ENCODE peak calls at places on chromosomes 5 and 9, in five cellular contexts. One of them, this sample, is unnamed.

GRCh38 chr9:96006296-96006890 is 130.9 kb downstream of the ERCC6L2 start:
- DNase-seq in mucosa of descending colon: no peak
- DNase-seq in fibroblast of pulmonary artery: no peak
- DNase-seq in activated CD4-positive, alpha-beta T cell treated with anti-CD3 and anti-CD28 coated beads for 48 hours: no peak
- DNase-seq in caudate nucleus: no peak
- DNase-seq in this sample: peak; percentile 34

GRCh38 chr9:96686638-96687335 is 31.7 kb upstream of the PRXL2C start:
- DNase-seq in fibroblast of pulmonary artery: peak; percentile 76
- DNase-seq in activated CD4-positive, alpha-beta T cell treated with anti-CD3 and anti-CD28 coated beads for 48 hours: peak; percentile 79
- DNase-seq in mucosa of descending colon: peak; percentile 73
- DNase-seq in caudate nucleus: peak; percentile 68
- DNase-seq in this sample: no peak

GRCh38 chr5:173498286-173498685 is 118.2 kb downstream of the BOD1 start:
- DNase-seq in fibroblast of pulmonary artery: peak; percentile 35
- DNase-seq in mucosa of descending colon: no peak
- DNase-seq in activated CD4-positive, alpha-beta T cell treated with anti-CD3 and anti-CD28 coated beads for 48 hours: no peak
- DNase-seq in caudate nucleus: no peak
- DNase-seq in this sample: no peak

GRCh38 chr5:41256400-41256799 is 43.1 kb upstream of the C6 start:
- DNase-seq in mucosa of descending colon: no peak
- DNase-seq in fibroblast of pulmonary artery: peak; percentile 85
- DNase-seq in activated CD4-positive, alpha-beta T cell treated with anti-CD3 and anti-CD28 coated beads for 48 hours: no peak
- DNase-seq in caudate nucleus: no peak
- DNase-seq in this sample: peak; percentile 11

GRCh38 chr5:152560508-152561137 is 155.5 kb upstream of the NMUR2 start:
- DNase-seq in caudate nucleus: peak; percentile 37
- DNase-seq in activated CD4-positive, alpha-beta T cell treated with anti-CD3 and anti-CD28 coated beads for 48 hours: peak; percentile 57
- DNase-seq in mucosa of descending colon: peak; percentile 77
- DNase-seq in fibroblast of pulmonary artery: peak; percentile 73
- DNase-seq in this sample: peak; percentile 62

GRCh38 chr5:116557669-116558271 is 16.9 kb downstream of the SEMA6A start:
- DNase-seq in activated CD4-positive, alpha-beta T cell treated with anti-CD3 and anti-CD28 coated beads for 48 hours: no peak
- DNase-seq in fibroblast of pulmonary artery: peak; percentile 38
- DNase-seq in caudate nucleus: no peak
- DNase-seq in mucosa of descending colon: peak; percentile 54
- DNase-seq in this sample: peak; percentile 23

GRCh38 chr9:96581823-96582598 is 37.6 kb downstream of the CDC14B start:
- DNase-seq in mucosa of descending colon: no peak
- DNase-seq in activated CD4-positive, alpha-beta T cell treated with anti-CD3 and anti-CD28 coated beads for 48 hours: no peak
- DNase-seq in caudate nucleus: no peak
- DNase-seq in fibroblast of pulmonary artery: no peak
- DNase-seq in this sample: no peak

GRCh38 chr5:90356612-90357011 is 52.9 kb downstream of the CETN3 start:
- DNase-seq in fibroblast of pulmonary artery: peak; percentile 35
- DNase-seq in caudate nucleus: no peak
- DNase-seq in activated CD4-positive, alpha-beta T cell treated with anti-CD3 and anti-CD28 coated beads for 48 hours: no peak
- DNase-seq in mucosa of descending colon: no peak
- DNase-seq in this sample: no peak

GRCh38 chr5:10661401-10661800 is 97.5 kb downstream of the ANKRD33B start:
- DNase-seq in fibroblast of pulmonary artery: no peak
- DNase-seq in activated CD4-positive, alpha-beta T cell treated with anti-CD3 and anti-CD28 coated beads for 48 hours: no peak
- DNase-seq in caudate nucleus: no peak
- DNase-seq in mucosa of descending colon: no peak
- DNase-seq in this sample: no peak

GRCh38 chr5:76765249-76765648 is 49.3 kb downstream of the F2R start:
- DNase-seq in mucosa of descending colon: no peak
- DNase-seq in caudate nucleus: no peak
- DNase-seq in fibroblast of pulmonary artery: peak; percentile 34
- DNase-seq in activated CD4-positive, alpha-beta T cell treated with anti-CD3 and anti-CD28 coated beads for 48 hours: no peak
- DNase-seq in this sample: no peak

GRCh38 chr5:82349651-82350050 is 71.5 kb upstream of the RPS23 start:
- DNase-seq in caudate nucleus: no peak
- DNase-seq in fibroblast of pulmonary artery: no peak
- DNase-seq in mucosa of descending colon: peak; percentile 44
- DNase-seq in activated CD4-positive, alpha-beta T cell treated with anti-CD3 and anti-CD28 coated beads for 48 hours: peak; percentile 69
- DNase-seq in this sample: peak; percentile 70

GRCh38 chr9:20620658-20621552 is 1.4 kb downstream of the MLLT3 start:
- DNase-seq in fibroblast of pulmonary artery: peak; percentile 48
- DNase-seq in mucosa of descending colon: peak; percentile 61
- DNase-seq in caudate nucleus: peak; percentile 55
- DNase-seq in activated CD4-positive, alpha-beta T cell treated with anti-CD3 and anti-CD28 coated beads for 48 hours: peak; percentile 65
- DNase-seq in this sample: peak; percentile 19

GRCh38 chr5:95410269-95410668 is 19.1 kb downstream of the FAM81B start:
- DNase-seq in caudate nucleus: no peak
- DNase-seq in fibroblast of pulmonary artery: no peak
- DNase-seq in mucosa of descending colon: no peak
- DNase-seq in activated CD4-positive, alpha-beta T cell treated with anti-CD3 and anti-CD28 coated beads for 48 hours: no peak
- DNase-seq in this sample: no peak

GRCh38 chr5:9339206-9339818 is 206.6 kb downstream of the SEMA5A start:
- DNase-seq in caudate nucleus: no peak
- DNase-seq in fibroblast of pulmonary artery: peak; percentile 24
- DNase-seq in activated CD4-positive, alpha-beta T cell treated with anti-CD3 and anti-CD28 coated beads for 48 hours: peak; percentile 26
- DNase-seq in mucosa of descending colon: no peak
- DNase-seq in this sample: peak; percentile 56

GRCh38 chr9:77128125-77128789 is 49.1 kb upstream of the VPS13A start:
- DNase-seq in caudate nucleus: no peak
- DNase-seq in fibroblast of pulmonary artery: no peak
- DNase-seq in mucosa of descending colon: no peak
- DNase-seq in activated CD4-positive, alpha-beta T cell treated with anti-CD3 and anti-CD28 coated beads for 48 hours: no peak
- DNase-seq in this sample: no peak

GRCh38 chr9:129964901-129965734 is 77.9 kb downstream of the FNBP1 start:
- DNase-seq in caudate nucleus: no peak
- DNase-seq in fibroblast of pulmonary artery: peak; percentile 62
- DNase-seq in mucosa of descending colon: peak; percentile 28
- DNase-seq in activated CD4-positive, alpha-beta T cell treated with anti-CD3 and anti-CD28 coated beads for 48 hours: no peak
- DNase-seq in this sample: no peak

GRCh38 chr5:158244882-158245281 is 385.9 kb upstream of the CLINT1 start:
- DNase-seq in mucosa of descending colon: no peak
- DNase-seq in caudate nucleus: no peak
- DNase-seq in fibroblast of pulmonary artery: no peak
- DNase-seq in activated CD4-positive, alpha-beta T cell treated with anti-CD3 and anti-CD28 coated beads for 48 hours: no peak
- DNase-seq in this sample: no peak

GRCh38 chr5:10243660-10244240 is 5.9 kb downstream of the ATPSCKMT start:
- DNase-seq in mucosa of descending colon: no peak
- DNase-seq in fibroblast of pulmonary artery: no peak
- DNase-seq in caudate nucleus: no peak
- DNase-seq in activated CD4-positive, alpha-beta T cell treated with anti-CD3 and anti-CD28 coated beads for 48 hours: no peak
- DNase-seq in this sample: no peak

GRCh38 chr5:123951204-123951977 is 439.4 kb downstream of the CSNK1G3 start:
- DNase-seq in activated CD4-positive, alpha-beta T cell treated with anti-CD3 and anti-CD28 coated beads for 48 hours: no peak
- DNase-seq in caudate nucleus: no peak
- DNase-seq in fibroblast of pulmonary artery: peak; percentile 91
- DNase-seq in mucosa of descending colon: no peak
- DNase-seq in this sample: no peak

GRCh38 chr5:16570121-16570815 is 46.5 kb downstream of the RETREG1 start:
- DNase-seq in activated CD4-positive, alpha-beta T cell treated with anti-CD3 and anti-CD28 coated beads for 48 hours: no peak
- DNase-seq in mucosa of descending colon: no peak
- DNase-seq in fibroblast of pulmonary artery: peak; percentile 44
- DNase-seq in caudate nucleus: no peak
- DNase-seq in this sample: no peak

GRCh38 chr5:111143910-111144309 is 51.8 kb downstream of the WDR36 start:
- DNase-seq in activated CD4-positive, alpha-beta T cell treated with anti-CD3 and anti-CD28 coated beads for 48 hours: no peak
- DNase-seq in fibroblast of pulmonary artery: peak; percentile 98
- DNase-seq in caudate nucleus: no peak
- DNase-seq in mucosa of descending colon: no peak
- DNase-seq in this sample: no peak

GRCh38 chr5:149114403-149115312 is 26.6 kb upstream of the ABLIM3 start:
- DNase-seq in mucosa of descending colon: peak; percentile 78
- DNase-seq in fibroblast of pulmonary artery: peak; percentile 91
- DNase-seq in activated CD4-positive, alpha-beta T cell treated with anti-CD3 and anti-CD28 coated beads for 48 hours: peak; percentile 45
- DNase-seq in caudate nucleus: peak; percentile 33
- DNase-seq in this sample: peak; percentile 75

This sample was measured in OCI-M1.